ENCODE peak calls at places on chromosomes 16 and 17, in six cellular contexts. J is T1000; N is psoas muscle; M is GM12891; E is activated CD4-positive, CD25-positive, alpha-beta regulatory T cell; Z is naive thymus-derived CD4-positive, alpha-beta T cell. V is an unnamed sample.

GRCh38 chr16:1688807-1689560 is 10.9 kb downstream of the JPT2 start:
- DNase-seq in J (peak; percentile 4), N (no peak), M (no peak), E (no peak), Z (no peak), V (peak; percentile 97)

GRCh38 chr16:83363521-83363920 is 444.3 kb upstream of the HSBP1 start:
- DNase-seq in J (no peak), N (no peak), M (no peak), E (no peak), Z (no peak), V (no peak)

GRCh38 chr17:81337449-81337848 is 42.3 kb upstream of the SLC38A10 start:
- DNase-seq in J (no peak), N (no peak), M (no peak), E (no peak), Z (no peak), V (no peak)

GRCh38 chr17:62746941-62747340 is 61.2 kb downstream of the MARCHF10 start:
- DNase-seq in J (no peak), N (no peak), M (no peak), E (no peak), Z (no peak), V (no peak)

GRCh38 chr16:23368469-23368868 is 66.4 kb downstream of the SCNN1B start:
- DNase-seq in J (no peak), N (no peak), M (no peak), E (no peak), Z (no peak), V (peak; percentile 86)

GRCh38 chr17:51860934-51861561 is 297.5 kb downstream of the CA10 start:
- DNase-seq in J (no peak), N (no peak), M (no peak), E (no peak), Z (no peak), V (no peak)

GRCh38 chr16:77660311-77660710 is 62.0 kb upstream of the NUDT7 start:
- DNase-seq in J (no peak), N (no peak), M (no peak), E (no peak), Z (no peak), V (no peak)

GRCh38 chr17:17043668-17044226 is 1.5 kb downstream of the MPRIP start:
- DNase-seq in J (no peak), N (no peak), M (no peak), E (no peak), Z (no peak), V (no peak)

GRCh38 chr17:32100971-32101631 is 41.2 kb upstream of the RHOT1 start:
- DNase-seq in J (no peak), N (no peak), M (no peak), E (no peak), Z (no peak), V (no peak)

GRCh38 chr17:15351487-15351840 is 10.1 kb upstream of the TEKT3 start:
- DNase-seq in J (no peak), N (no peak), M (no peak), E (no peak), Z (no peak), V (no peak)

GRCh38 chr17:27466748-27467375 is 10.6 kb downstream of the KSR1 start:
- DNase-seq in J (no peak), N (no peak), M (peak; percentile 55), E (peak; percentile 11), Z (no peak), V (no peak)

GRCh38 chr16:67120025-67120424 is 10.3 kb downstream of the PHAF1 start:
- DNase-seq in J (no peak), N (no peak), M (no peak), E (no peak), Z (no peak), V (no peak)

GRCh38 chr16:15539197-15539596 is 103.8 kb downstream of the MARF1 start:
- DNase-seq in J (no peak), N (no peak), M (no peak), E (no peak), Z (no peak), V (peak; percentile 5)